ENCODE peak calls at places on chromosomes 1 and 21, in nine cellular contexts. O, D, U, S, I, C, R, T and Q are unnamed samples.

GRCh38 chr1:17503146-17503545 is 36.4 kb upstream of the ARHGEF10L start:
- DNase-seq in O (no peak), D (no peak), U (no peak), S (no peak), I (no peak), C (no peak), R (no peak), T (no peak), Q (no peak)

GRCh38 chr1:59292557-59292956 is 4.3 kb upstream of the FGGY start:
- DNase-seq in O (peak), D (peak), U (no peak), S (peak), I (no peak), C (peak), R (no peak), T (no peak), Q (peak)

GRCh38 chr1:108072294-108072693 is 107.3 kb upstream of the VAV3 start:
- DNase-seq in O (no peak), D (no peak), U (no peak), S (no peak), I (no peak), C (no peak), R (no peak), T (no peak), Q (no peak)

GRCh38 chr1:100036718-100037664 is 67.2 kb downstream of the SLC35A3 start:
- DNase-seq in O (no peak), D (no peak), U (peak), S (peak), I (peak), C (peak), R (no peak), T (peak), Q (no peak)

GRCh38 chr1:77833521-77834100 is 54.2 kb downstream of the MIGA1 start:
- DNase-seq in O (no peak), D (no peak), U (no peak), S (peak), I (no peak), C (no peak), R (no peak), T (no peak), Q (no peak)

GRCh38 chr1:186999506-186999905 is 170.8 kb downstream of the PLA2G4A start:
- DNase-seq in O (no peak), D (no peak), U (no peak), S (peak), I (no peak), C (no peak), R (no peak), T (no peak), Q (no peak)

GRCh38 chr1:95325337-95325736 is 91.3 kb downstream of the RWDD3 start:
- DNase-seq in O (no peak), D (no peak), U (no peak), S (no peak), I (no peak), C (no peak), R (no peak), T (no peak), Q (no peak)

GRCh38 chr1:218374401-218374848 is 29.3 kb downstream of the TGFB2 start:
- DNase-seq in O (no peak), D (no peak), U (peak), S (no peak), I (no peak), C (peak), R (no peak), T (peak), Q (no peak)

GRCh38 chr1:45584351-45585109 is 689 bp downstream of the NASP start:
- DNase-seq in O (peak), D (peak), U (peak), S (peak), I (peak), C (peak), R (peak), T (peak), Q (peak)

GRCh38 chr1:999797-1000356 is at the start of gene HES4:
- DNase-seq in O (peak), D (peak), U (peak), S (peak), I (peak), C (peak), R (peak), T (peak), Q (peak)

GRCh38 chr1:21933397-21934248 is 3.5 kb downstream of the HSPG2 start:
- DNase-seq in O (peak), D (no peak), U (peak), S (peak), I (no peak), C (no peak), R (no peak), T (no peak), Q (no peak)

GRCh38 chr1:1889847-1890505 is 911 bp downstream of the GNB1 start:
- DNase-seq in O (peak), D (peak), U (peak), S (peak), I (peak), C (peak), R (no peak), T (no peak), Q (peak)

GRCh38 chr1:93749894-93750301 is 68.3 kb upstream of the BCAR3 start:
- DNase-seq in O (peak), D (peak), U (peak), S (no peak), I (no peak), C (no peak), R (no peak), T (peak), Q (peak)

GRCh38 chr1:54396280-54396903 is 9.8 kb downstream of the SSBP3 start:
- DNase-seq in O (no peak), D (no peak), U (no peak), S (no peak), I (no peak), C (no peak), R (no peak), T (no peak), Q (no peak)

GRCh38 chr1:72623299-72623708 is 341.0 kb upstream of the NEGR1 start:
- DNase-seq in O (peak), D (peak), U (peak), S (peak), I (peak), C (peak), R (no peak), T (peak), Q (peak)

GRCh38 chr1:94819945-94820746 is at the start of gene SLC44A3:
- DNase-seq in O (peak), D (no peak), U (peak), S (peak), I (no peak), C (peak), R (peak), T (peak), Q (peak)

GRCh38 chr21:42263591-42264131 is 44.7 kb downstream of the ABCG1 start:
- DNase-seq in O (peak), D (no peak), U (no peak), S (peak), I (no peak), C (no peak), R (no peak), T (no peak), Q (no peak)

GRCh38 chr1:182268659-182269058 is 122.9 kb downstream of the GLUL start:
- DNase-seq in O (no peak), D (no peak), U (no peak), S (no peak), I (no peak), C (no peak), R (no peak), T (no peak), Q (no peak)

GRCh38 chr1:176206006-176206960 is 803 bp downstream of the COP1 start:
- DNase-seq in O (peak), D (peak), U (peak), S (peak), I (peak), C (peak), R (peak), T (peak), Q (peak)

GRCh38 chr1:41053324-41053723 is 31.8 kb upstream of the SLFNL1 start:
- DNase-seq in O (no peak), D (no peak), U (no peak), S (no peak), I (no peak), C (no peak), R (no peak), T (no peak), Q (no peak)

DNA sequence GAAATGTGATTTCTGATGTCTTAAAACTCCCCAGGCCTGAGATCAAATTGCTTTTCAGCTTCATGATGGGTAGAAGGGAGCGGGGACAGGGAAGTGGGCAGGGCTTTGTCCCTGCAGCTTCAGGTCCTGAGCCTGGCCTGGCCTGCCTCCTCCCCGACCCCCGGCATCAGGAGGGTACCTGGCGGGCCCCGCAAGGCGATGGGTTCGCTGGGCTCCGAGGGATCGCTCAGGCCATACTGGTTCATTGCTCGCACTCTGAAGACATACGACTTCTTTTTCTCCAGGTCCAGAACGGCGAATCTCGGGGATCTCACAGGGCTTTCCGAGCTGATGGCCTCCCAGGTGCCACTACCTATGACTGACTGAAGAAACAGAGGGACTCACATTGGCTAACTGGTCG is 25.5 kb downstream of the MYOM3 start:
- DNase-seq in O (no peak), D (no peak), U (no peak), S (no peak), I (no peak), C (no peak), R (no peak), T (no peak), Q (no peak)
- TF ChIP-seq CTCF in O (no peak), D (no peak), U (no peak), S (no peak), I (no peak), C (no peak), R (no peak), T (no peak), Q (no peak)

GRCh38 chr1:13898406-13898805 is 198.4 kb downstream of the PRDM2 start:
- DNase-seq in O (no peak), D (no peak), U (no peak), S (no peak), I (no peak), C (no peak), R (no peak), T (no peak), Q (no peak)

GRCh38 chr1:13901041-13901440 is 201.1 kb downstream of the PRDM2 start:
- DNase-seq in O (no peak), D (no peak), U (peak), S (no peak), I (no peak), C (no peak), R (no peak), T (no peak), Q (no peak)

GRCh38 chr1:13899856-13900255 is 199.9 kb downstream of the PRDM2 start:
- DNase-seq in O (no peak), D (no peak), U (peak), S (peak), I (no peak), C (no peak), R (no peak), T (no peak), Q (no peak)

GRCh38 chr1:13901597-13901996 is 201.6 kb downstream of the PRDM2 start:
- DNase-seq in O (no peak), D (no peak), U (no peak), S (no peak), I (no peak), C (no peak), R (no peak), T (no peak), Q (no peak)

GRCh38 chr1:13900583-13900982 is 200.6 kb downstream of the PRDM2 start:
- DNase-seq in O (no peak), D (no peak), U (peak), S (no peak), I (no peak), C (no peak), R (no peak), T (no peak), Q (no peak)
- TF ChIP-seq CTCF in O (no peak), D (no peak), U (no peak), S (no peak), I (no peak), C (no peak), R (no peak), T (no peak), Q (no peak)

GRCh38 chr1:190373705-190374336 is 103.8 kb downstream of the BRINP3 start:
- DNase-seq in O (no peak), D (peak), U (peak), S (peak), I (no peak), C (peak), R (no peak), T (no peak), Q (peak)
- TF ChIP-seq CTCF in O (no peak), D (peak), U (peak), S (peak), I (no peak), C (peak), R (peak), T (peak), Q (peak)

GRCh38 chr1:205950280-205950679 is 7.0 kb upstream of the SLC26A9 start:
- DNase-seq in O (peak), D (no peak), U (peak), S (peak), I (peak), C (peak), R (no peak), T (no peak), Q (no peak)

GRCh38 chr1:205949753-205950152 is 6.5 kb upstream of the SLC26A9 start:
- DNase-seq in O (peak), D (no peak), U (no peak), S (no peak), I (no peak), C (no peak), R (no peak), T (no peak), Q (no peak)

GRCh38 chr1:205948886-205949285 is 5.6 kb upstream of the SLC26A9 start:
- DNase-seq in O (no peak), D (no peak), U (no peak), S (no peak), I (no peak), C (no peak), R (no peak), T (no peak), Q (no peak)

GRCh38 chr1:205951746-205952145 is 8.5 kb upstream of the SLC26A9 start:
- DNase-seq in O (no peak), D (no peak), U (no peak), S (no peak), I (no peak), C (no peak), R (no peak), T (no peak), Q (no peak)

DNA sequence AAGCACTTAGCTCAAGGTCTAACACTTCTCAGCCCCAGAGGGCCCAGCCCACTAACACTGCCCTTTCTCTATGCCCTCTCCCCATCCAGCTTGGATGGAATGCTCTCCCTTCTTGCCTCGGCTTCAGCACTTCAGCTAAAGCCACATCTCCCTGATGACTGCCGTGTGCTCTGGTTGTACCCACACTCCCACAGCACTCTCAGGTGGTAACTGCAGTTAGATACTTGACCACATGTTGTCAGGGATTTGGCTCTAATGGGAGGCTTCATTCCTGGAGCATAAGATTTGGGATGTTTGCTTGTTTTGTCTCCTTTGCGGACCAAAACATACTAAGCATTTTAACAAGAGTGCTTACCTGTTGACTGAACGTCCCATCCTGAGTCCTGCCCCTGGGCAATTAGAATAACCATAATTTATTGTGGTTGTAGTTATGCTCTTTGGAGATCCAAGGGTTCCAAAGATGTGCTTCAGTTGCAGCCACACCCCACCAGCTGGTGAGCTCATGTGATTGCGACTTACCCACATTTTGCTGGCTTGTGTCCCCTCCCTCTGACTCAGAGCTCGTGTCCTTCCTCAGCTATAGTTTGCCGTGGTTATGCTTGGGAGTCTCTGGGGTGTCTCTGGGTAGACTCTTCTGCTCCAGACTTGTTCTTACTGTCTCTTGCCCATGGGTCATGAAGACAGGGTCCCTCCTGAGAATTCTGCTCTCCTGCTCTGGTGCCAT is 7.7 kb upstream of the SLC26A9 start:
- DNase-seq in O (no peak), D (no peak), U (peak), S (peak), I (peak), C (peak), R (no peak), T (no peak), Q (no peak)
- TF ChIP-seq CTCF in O (no peak), D (no peak), U (no peak), S (no peak), I (peak), C (no peak), R (no peak), T (no peak), Q (no peak)

DNA sequence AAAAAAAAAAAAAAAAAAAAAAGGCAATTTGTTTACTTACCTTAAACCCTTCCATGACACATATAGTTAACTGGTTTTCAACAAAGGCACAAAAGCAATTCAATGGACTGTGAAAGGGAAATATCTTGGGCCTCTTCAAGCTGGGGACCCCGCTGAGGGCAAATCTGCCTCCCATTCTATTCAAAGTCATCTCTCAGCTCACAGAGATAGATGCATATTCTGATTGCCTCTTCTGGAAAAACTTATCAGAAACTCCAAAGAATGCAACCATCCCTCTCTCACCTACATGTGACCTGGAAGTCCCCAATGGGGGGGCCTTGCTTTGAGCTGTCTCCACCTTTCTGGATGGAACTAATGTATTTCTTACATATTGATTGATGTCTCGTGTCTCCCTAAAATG is 12.1 kb upstream of the SYNJ1 start:
- DNase-seq in O (no peak), D (no peak), U (no peak), S (no peak), I (no peak), C (no peak), R (no peak), T (no peak), Q (no peak)
- TF ChIP-seq CTCF in O (no peak), D (no peak), U (no peak), S (no peak), I (no peak), C (no peak), R (no peak), T (no peak), Q (no peak)

GRCh38 chr1:13763991-13764390 is 64.0 kb downstream of the PRDM2 start:
- DNase-seq in O (no peak), D (no peak), U (no peak), S (no peak), I (no peak), C (no peak), R (no peak), T (no peak), Q (no peak)

GRCh38 chr1:13764533-13764932 is 64.5 kb downstream of the PRDM2 start:
- DNase-seq in O (no peak), D (no peak), U (no peak), S (peak), I (no peak), C (peak), R (no peak), T (no peak), Q (no peak)

GRCh38 chr1:13766906-13767564 is 67.0 kb downstream of the PRDM2 start:
- DNase-seq in O (no peak), D (no peak), U (peak), S (peak), I (peak), C (peak), R (no peak), T (peak), Q (no peak)

GRCh38 chr1:13763264-13763663 is 63.3 kb downstream of the PRDM2 start:
- DNase-seq in O (no peak), D (no peak), U (no peak), S (no peak), I (no peak), C (no peak), R (no peak), T (no peak), Q (no peak)

DNA sequence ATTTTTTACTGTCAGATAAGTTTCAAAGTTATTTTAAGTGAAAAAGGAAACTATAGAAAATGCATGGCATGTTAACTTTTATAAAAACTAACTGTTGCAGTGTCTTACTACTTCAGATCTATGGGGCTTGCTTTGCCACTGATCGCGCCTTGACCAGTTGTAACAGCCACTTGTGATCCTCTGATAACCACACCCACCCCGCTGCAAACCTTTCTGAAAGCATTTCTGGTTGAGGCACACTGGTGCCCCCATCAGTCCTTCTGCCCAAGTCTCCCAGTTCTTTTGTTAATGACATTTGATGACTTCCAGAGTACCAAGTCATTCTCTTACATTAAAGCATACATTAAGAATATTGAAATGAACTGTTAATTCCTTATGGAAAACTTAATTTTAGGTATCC is 64.9 kb downstream of the PRDM2 start:
- DNase-seq in O (peak), D (no peak), U (no peak), S (no peak), I (no peak), C (no peak), R (no peak), T (no peak), Q (no peak)
- TF ChIP-seq CTCF in O (no peak), D (no peak), U (no peak), S (no peak), I (no peak), C (no peak), R (no peak), T (no peak), Q (no peak)

GRCh38 chr1:15328785-15329480 is 80.8 kb upstream of the EFHD2 start:
- DNase-seq in O (peak), D (peak), U (no peak), S (peak), I (no peak), C (peak), R (no peak), T (no peak), Q (peak)
- TF ChIP-seq CTCF in O (no peak), D (peak), U (peak), S (peak), I (peak), C (no peak), R (no peak), T (no peak), Q (no peak)

GRCh38 chr1:16151985-16152384 is 3.9 kb downstream of the EPHA2 start:
- DNase-seq in O (no peak), D (no peak), U (no peak), S (no peak), I (no peak), C (no peak), R (no peak), T (peak), Q (no peak)

GRCh38 chr1:16149702-16150488 is 6.0 kb downstream of the EPHA2 start:
- DNase-seq in O (no peak), D (no peak), U (no peak), S (no peak), I (no peak), C (no peak), R (no peak), T (no peak), Q (no peak)

GRCh38 chr1:16152521-16153087 is 3.3 kb downstream of the EPHA2 start:
- DNase-seq in O (peak), D (no peak), U (no peak), S (no peak), I (no peak), C (peak), R (no peak), T (peak), Q (no peak)

GRCh38 chr1:16150508-16150907 is 5.4 kb downstream of the EPHA2 start:
- DNase-seq in O (no peak), D (no peak), U (no peak), S (no peak), I (no peak), C (no peak), R (no peak), T (no peak), Q (no peak)

DNA sequence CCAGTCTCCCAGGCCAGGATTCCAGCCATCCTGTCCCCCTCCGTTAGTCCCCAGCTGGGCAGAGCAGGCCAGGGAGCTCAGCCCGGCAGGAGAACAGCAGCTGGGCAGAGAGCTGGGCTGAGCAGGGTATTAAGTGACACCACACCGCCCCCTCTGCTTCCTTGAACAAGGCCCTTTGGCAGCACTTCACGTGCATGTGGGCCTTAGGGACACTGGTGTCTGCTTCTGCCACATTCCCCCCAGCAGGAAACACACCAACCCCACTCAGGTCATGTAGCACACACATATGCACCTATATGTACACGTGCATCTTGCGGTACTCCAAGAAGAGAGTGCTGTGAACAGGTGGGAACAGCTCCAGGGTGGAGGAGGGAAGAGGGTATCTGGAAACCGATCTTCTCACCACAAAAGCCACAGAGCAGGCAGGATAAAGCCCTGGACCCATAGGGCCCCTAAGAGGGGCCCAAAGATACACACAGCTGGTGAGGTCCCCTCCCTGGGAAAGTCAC is 4.6 kb downstream of the EPHA2 start:
- DNase-seq in O (peak), D (no peak), U (no peak), S (peak), I (no peak), C (peak), R (no peak), T (no peak), Q (no peak)
- TF ChIP-seq CTCF in O (no peak), D (no peak), U (peak), S (no peak), I (peak), C (no peak), R (no peak), T (no peak), Q (no peak)